ENCODE peak calls at places on chromosomes 13 and 19, in ten cellular contexts. U, D, G, H, I, B, X, Y, K and S are unnamed samples.

GRCh38 chr19:28731113-28731512 is 481.8 kb downstream of the UQCRFS1 start:
- DNase-seq in Y (no peak), H (no peak), D (no peak), G (no peak), I (no peak), U (no peak), B (no peak), K (no peak), X (no peak), S (no peak)

GRCh38 chr13:95540848-95541247 is 11.7 kb upstream of the CLDN10 start:
- DNase-seq in D (no peak), H (no peak), U (no peak), I (peak), Y (no peak), K (no peak), G (no peak), B (no peak), X (no peak), S (no peak)

GRCh38 chr19:11461453-11461852 is 19.4 kb downstream of the ELAVL3 start:
- DNase-seq in I (no peak), K (no peak), H (no peak), B (no peak), X (no peak), U (no peak), D (no peak), Y (no peak), G (no peak), S (no peak)

GRCh38 chr13:51370116-51370515 is 30.6 kb downstream of the SERPINE3 start:
- DNase-seq in X (no peak), G (no peak), H (no peak), I (no peak), B (peak), D (no peak), U (no peak), Y (peak), K (no peak), S (no peak)

GRCh38 chr13:113852536-113853517 is 11.0 kb downstream of the GAS6 start:
- DNase-seq in H (no peak), G (peak), K (no peak), Y (no peak), D (peak), X (peak), I (peak), B (no peak), U (peak), S (no peak)

GRCh38 chr19:43329989-43330388 is 23.5 kb upstream of the CD177 start:
- DNase-seq in G (no peak), K (no peak), B (no peak), D (no peak), U (no peak), Y (no peak), X (no peak), H (no peak), I (no peak), S (no peak)

GRCh38 chr13:44212633-44213387 is 160.8 kb upstream of the SERP2 start:
- DNase-seq in U (no peak), K (no peak), G (no peak), D (no peak), I (no peak), Y (peak), H (no peak), X (no peak), B (no peak), S (no peak)

GRCh38 chr19:6894313-6894712 is 6.9 kb downstream of the ADGRE1 start:
- DNase-seq in Y (no peak), U (no peak), G (no peak), K (no peak), X (no peak), D (no peak), I (no peak), H (no peak), B (no peak), S (no peak)

GRCh38 chr19:43809762-43810696 is 7.8 kb upstream of the LYPD5 start:
- DNase-seq in I (no peak), D (no peak), Y (peak), K (no peak), X (no peak), H (peak), B (peak), U (no peak), G (peak), S (no peak)

GRCh38 chr13:98307744-98308524 is 130.9 kb upstream of the RNF113B start:
- DNase-seq in H (no peak), Y (peak), D (no peak), K (no peak), X (no peak), G (no peak), B (no peak), U (no peak), I (peak), S (no peak)

GRCh38 chr19:1945899-1946298 is 4.9 kb downstream of the CSNK1G2 start:
- DNase-seq in Y (no peak), U (no peak), G (peak), B (no peak), H (no peak), D (no peak), K (no peak), X (peak), I (peak), S (peak)

GRCh38 chr19:55031178-55031577 is 6.9 kb downstream of the GP6 start:
- DNase-seq in D (no peak), B (no peak), Y (no peak), I (no peak), G (no peak), K (no peak), H (no peak), X (no peak), U (no peak), S (no peak)

GRCh38 chr19:56333506-56333905 is 18.9 kb upstream of the ZSCAN5A start:
- DNase-seq in D (no peak), I (peak), G (peak), B (peak), H (peak), Y (peak), U (no peak), K (no peak), X (no peak), S (no peak)

GRCh38 chr19:7516281-7516862 is 469 bp downstream of the ZNF358 start:
- DNase-seq in G (no peak), Y (no peak), B (no peak), K (no peak), X (no peak), U (no peak), D (peak), H (no peak), I (no peak), S (no peak)

GRCh38 chr19:15297416-15298224 is 34.7 kb downstream of the BRD4 start:
- DNase-seq in G (no peak), B (no peak), H (peak), U (no peak), X (no peak), K (no peak), Y (peak), I (peak), D (no peak), S (no peak)

GRCh38 chr19:51460164-51460992 is 2.1 kb upstream of the SIGLEC8 start:
- DNase-seq in X (no peak), U (no peak), D (no peak), K (no peak), H (no peak), B (peak), I (peak), Y (peak), G (peak), S (peak)

GRCh38 chr19:55870736-55871135 is 34.4 kb downstream of the NLRP4 start:
- DNase-seq in B (no peak), G (no peak), H (no peak), D (no peak), I (no peak), U (no peak), Y (no peak), X (no peak), K (no peak), S (peak)

GRCh38 chr19:49335071-49335783 is at the start of gene CD37:
- DNase-seq in X (no peak), U (peak), B (peak), G (peak), D (no peak), I (no peak), Y (no peak), H (no peak), K (peak), S (no peak)

GRCh38 chr13:80312967-80313366 is 28.0 kb downstream of the SPRY2 start:
- DNase-seq in B (no peak), H (no peak), K (no peak), Y (peak), I (no peak), X (no peak), G (no peak), U (no peak), D (no peak), S (no peak)
- TF ChIP-seq POLR2A in B (no peak), H (no peak), K (no peak), Y (no peak), I (no peak), X (no peak), G (no peak), U (no peak), D (no peak), S (no peak)

GRCh38 chr19:19405919-19406877 is 723 bp downstream of the GATAD2A start:
- DNase-seq in I (peak), U (no peak), X (peak), Y (peak), B (peak), K (peak), H (no peak), G (peak), D (peak), S (no peak)

GRCh38 chr19:19407640-19407933 is 2.1 kb downstream of the GATAD2A start:
- DNase-seq in Y (no peak), B (no peak), H (no peak), K (no peak), X (no peak), G (no peak), U (no peak), D (no peak), I (no peak), S (no peak)

GRCh38 chr19:19404879-19405860 is at the start of gene GATAD2A:
- DNase-seq in K (peak), X (peak), G (peak), Y (peak), H (peak), I (peak), D (peak), U (peak), B (peak), S (peak)

GRCh38 chr19:19409235-19410030 is 4.0 kb downstream of the GATAD2A start:
- DNase-seq in H (no peak), X (no peak), K (no peak), I (no peak), B (no peak), G (no peak), Y (no peak), U (no peak), D (no peak), S (no peak)

DNA sequence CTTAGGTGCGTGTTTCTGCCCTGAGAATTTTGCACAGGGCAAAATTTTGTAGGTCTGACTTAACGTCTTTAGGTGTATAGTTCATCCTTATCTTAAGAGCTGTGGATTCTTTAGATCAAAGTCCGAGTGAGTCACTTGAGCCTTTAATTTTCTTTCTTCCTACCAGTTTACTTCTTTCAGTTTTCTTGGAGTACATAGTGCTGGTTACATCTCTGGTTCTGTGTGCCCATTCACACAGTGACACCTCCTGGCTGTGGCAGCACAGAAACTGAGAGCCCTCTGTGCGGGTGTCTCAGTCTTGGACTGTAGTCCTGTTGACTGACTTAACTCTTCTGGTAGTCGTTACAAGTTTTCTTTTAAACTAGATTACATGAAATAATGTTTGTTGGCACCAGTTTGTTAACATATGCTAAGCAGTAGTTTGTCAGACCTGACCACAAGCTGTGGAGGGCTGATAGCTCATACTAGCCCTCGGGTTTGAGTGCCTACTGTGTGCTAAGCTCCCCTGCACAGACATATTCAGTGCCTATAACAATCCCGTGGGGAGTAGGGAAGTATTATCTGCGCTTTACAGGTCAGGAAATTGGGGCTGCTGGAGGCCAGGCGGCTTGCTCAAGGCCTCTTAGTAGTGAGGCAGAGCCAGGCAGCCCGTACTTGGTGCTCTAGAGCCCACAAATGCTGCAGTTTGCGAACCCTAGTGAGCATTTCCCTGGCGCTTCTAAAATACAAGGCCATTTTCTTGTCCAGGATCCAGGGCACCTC is 1.6 kb downstream of the GATAD2A start:
- DNase-seq in X (no peak), I (peak), D (no peak), G (no peak), K (no peak), H (no peak), U (no peak), B (peak), Y (peak), S (no peak)
- TF ChIP-seq CTCF in X (peak), I (no peak), D (no peak), G (peak), K (peak), H (peak), U (no peak), B (no peak), Y (peak), S (no peak)

GRCh38 chr19:38266070-38266469 is 1.7 kb downstream of the SPINT2 start:
- DNase-seq in G (no peak), U (peak), K (no peak), X (no peak), I (no peak), H (no peak), D (no peak), B (no peak), Y (no peak), S (no peak)
- H3K4me3 ChIP-seq in G (no peak), U (peak), K (no peak), X (no peak), I (no peak), H (peak), D (peak), B (no peak), Y (no peak), S (no peak)

GRCh38 chr19:50419580-50420035 is 870 bp downstream of the SPIB start:
- DNase-seq in H (no peak), G (no peak), B (peak), K (no peak), I (no peak), X (no peak), U (no peak), D (no peak), Y (no peak), S (no peak)

GRCh38 chr19:50417138-50417849 is 1.4 kb upstream of the SPIB start:
- DNase-seq in B (no peak), K (no peak), D (no peak), Y (no peak), U (no peak), H (no peak), G (no peak), I (peak), X (no peak), S (no peak)

GRCh38 chr19:50417850-50418185 is 920 bp upstream of the SPIB start:
- DNase-seq in G (no peak), K (no peak), H (no peak), I (no peak), Y (no peak), B (no peak), U (no peak), D (no peak), X (no peak), S (no peak)

GRCh38 chr19:50419022-50419579 is 363 bp downstream of the SPIB start:
- DNase-seq in X (no peak), H (no peak), I (no peak), U (no peak), G (no peak), D (no peak), B (no peak), Y (no peak), K (no peak), S (no peak)

DNA sequence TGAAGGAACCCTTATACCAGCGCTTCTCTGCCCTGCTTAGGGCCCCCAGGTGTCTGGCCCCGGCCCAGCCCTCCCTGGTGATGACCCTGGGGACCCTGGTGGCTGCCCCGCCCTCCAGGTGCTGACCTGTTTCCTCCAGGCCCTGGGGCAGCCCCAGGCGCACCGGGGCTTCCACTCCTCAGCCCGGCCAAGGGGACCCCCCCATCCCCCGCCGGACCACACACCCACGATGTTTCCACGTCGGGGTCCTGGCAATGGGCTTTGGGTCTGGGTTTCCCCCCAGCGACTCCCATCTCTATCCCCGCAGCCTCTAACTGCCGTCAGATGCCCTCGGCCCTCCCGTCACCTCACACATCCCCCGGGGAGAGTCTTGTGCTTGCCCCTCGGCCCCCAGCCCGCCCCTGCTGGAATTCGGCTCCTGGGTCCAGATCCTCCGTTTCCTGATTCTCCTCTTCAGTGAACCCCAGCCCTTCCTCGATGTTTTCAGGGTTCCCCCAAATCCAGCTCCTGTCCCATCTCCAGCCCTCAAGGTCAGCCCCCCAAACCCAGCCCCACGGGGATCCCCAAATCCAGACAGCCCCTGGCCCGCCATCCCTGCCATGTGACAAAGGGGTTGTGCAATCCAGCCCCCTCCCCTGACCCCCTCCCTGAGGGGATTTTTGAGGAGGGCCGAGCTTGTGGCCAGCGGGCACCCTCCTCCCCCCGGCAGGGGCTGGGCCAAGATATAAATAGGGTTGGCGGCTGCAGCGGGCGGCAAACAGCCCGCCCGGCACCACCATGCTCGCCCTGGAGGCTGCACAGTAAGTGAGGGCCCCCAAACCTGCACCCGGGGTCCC is at the start of gene SPIB:
- DNase-seq in H (no peak), K (no peak), U (no peak), B (peak), D (no peak), I (no peak), Y (no peak), X (no peak), G (no peak), S (no peak)
- TF ChIP-seq POLR2A in H (no peak), K (no peak), U (no peak), B (no peak), D (no peak), I (no peak), Y (no peak), X (no peak), G (peak), S (no peak)